ENCODE peak calls at places on chromosomes 4 and X, in ten cellular contexts. One of them, this sample, is unnamed. For H3K4me1, the result is how much of the 10 kb centered on the place peaks cover.

GRCh38 chr4:122826596-122827257 is at the start of gene FGF2:
- DNase-seq in OCI-LY7: no peak
- DNase-seq in ascending aorta: peak
- DNase-seq in H9: peak
- DNase-seq in heart left ventricle: peak
- DNase-seq in lower lobe of right lung: peak
- DNase-seq in suprapubic skin: peak
- DNase-seq in breast epithelium: peak
- DNase-seq in SK-N-SH: peak
- DNase-seq in colonic mucosa: peak
- DNase-seq in this sample: no peak

GRCh38 chr4:10106421-10107039 is 10.1 kb downstream of the WDR1 start:
- DNase-seq in OCI-LY7: no peak
- DNase-seq in ascending aorta: peak
- DNase-seq in H9: no peak
- DNase-seq in heart left ventricle: peak
- DNase-seq in lower lobe of right lung: no peak
- DNase-seq in suprapubic skin: peak
- DNase-seq in breast epithelium: no peak
- DNase-seq in SK-N-SH: peak
- DNase-seq in colonic mucosa: peak
- DNase-seq in this sample: peak

GRCh38 chr4:56637791-56638190 is 43.3 kb downstream of the HOPX start:
- DNase-seq in OCI-LY7: no peak
- DNase-seq in ascending aorta: no peak
- DNase-seq in H9: no peak
- DNase-seq in heart left ventricle: no peak
- DNase-seq in lower lobe of right lung: no peak
- DNase-seq in suprapubic skin: no peak
- DNase-seq in breast epithelium: no peak
- DNase-seq in SK-N-SH: no peak
- DNase-seq in colonic mucosa: no peak
- DNase-seq in this sample: no peak

GRCh38 chr4:88823058-88823919 is 125.7 kb upstream of the NAP1L5 start:
- DNase-seq in OCI-LY7: no peak
- DNase-seq in ascending aorta: peak
- DNase-seq in H9: peak
- DNase-seq in heart left ventricle: peak
- DNase-seq in lower lobe of right lung: peak
- DNase-seq in suprapubic skin: peak
- DNase-seq in breast epithelium: peak
- DNase-seq in SK-N-SH: peak
- DNase-seq in colonic mucosa: peak
- DNase-seq in this sample: peak

GRCh38 chr4:169064281-169064680 is 54.2 kb upstream of the CBR4 start:
- DNase-seq in OCI-LY7: no peak
- DNase-seq in ascending aorta: no peak
- DNase-seq in H9: no peak
- DNase-seq in heart left ventricle: no peak
- DNase-seq in lower lobe of right lung: no peak
- DNase-seq in suprapubic skin: no peak
- DNase-seq in breast epithelium: no peak
- DNase-seq in SK-N-SH: no peak
- DNase-seq in colonic mucosa: no peak
- DNase-seq in this sample: peak

GRCh38 chr4:28481565-28481964 is 1620.9 kb downstream of the STIM2 start:
- DNase-seq in OCI-LY7: no peak
- DNase-seq in ascending aorta: no peak
- DNase-seq in H9: no peak
- DNase-seq in heart left ventricle: no peak
- DNase-seq in lower lobe of right lung: no peak
- DNase-seq in suprapubic skin: no peak
- DNase-seq in breast epithelium: no peak
- DNase-seq in SK-N-SH: no peak
- DNase-seq in colonic mucosa: peak
- DNase-seq in this sample: peak

GRCh38 chr4:113094802-113095201 is 45.3 kb downstream of the ANK2 start:
- DNase-seq in OCI-LY7: peak
- DNase-seq in ascending aorta: no peak
- DNase-seq in H9: no peak
- DNase-seq in heart left ventricle: no peak
- DNase-seq in lower lobe of right lung: no peak
- DNase-seq in suprapubic skin: no peak
- DNase-seq in breast epithelium: no peak
- DNase-seq in SK-N-SH: peak
- DNase-seq in colonic mucosa: no peak
- DNase-seq in this sample: peak

GRCh38 chr4:124484008-124484407 is 228.5 kb downstream of the ANKRD50 start:
- DNase-seq in OCI-LY7: no peak
- DNase-seq in ascending aorta: no peak
- DNase-seq in H9: no peak
- DNase-seq in heart left ventricle: no peak
- DNase-seq in lower lobe of right lung: no peak
- DNase-seq in suprapubic skin: no peak
- DNase-seq in breast epithelium: no peak
- DNase-seq in SK-N-SH: no peak
- DNase-seq in colonic mucosa: no peak
- DNase-seq in this sample: no peak

GRCh38 chr4:85737254-85737653 is 262.3 kb downstream of the ARHGAP24 start:
- DNase-seq in OCI-LY7: no peak
- DNase-seq in ascending aorta: no peak
- DNase-seq in H9: no peak
- DNase-seq in heart left ventricle: no peak
- DNase-seq in lower lobe of right lung: no peak
- DNase-seq in suprapubic skin: no peak
- DNase-seq in breast epithelium: no peak
- DNase-seq in SK-N-SH: no peak
- DNase-seq in colonic mucosa: no peak
- DNase-seq in this sample: no peak

GRCh38 chr4:555566-556275 is 20.4 kb downstream of the TMEM271 start:
- DNase-seq in OCI-LY7: no peak
- DNase-seq in ascending aorta: no peak
- DNase-seq in H9: no peak
- DNase-seq in heart left ventricle: no peak
- DNase-seq in lower lobe of right lung: no peak
- DNase-seq in suprapubic skin: no peak
- DNase-seq in breast epithelium: no peak
- DNase-seq in SK-N-SH: no peak
- DNase-seq in colonic mucosa: no peak
- DNase-seq in this sample: no peak

GRCh38 chrX:23752740-23753435 is 9.8 kb upstream of the ACOT9 start:
- DNase-seq in OCI-LY7: no peak
- DNase-seq in ascending aorta: no peak
- DNase-seq in H9: no peak
- DNase-seq in heart left ventricle: no peak
- DNase-seq in lower lobe of right lung: no peak
- DNase-seq in suprapubic skin: no peak
- DNase-seq in breast epithelium: no peak
- DNase-seq in SK-N-SH: no peak
- DNase-seq in colonic mucosa: no peak
- DNase-seq in this sample: peak

GRCh38 chr4:77308843-77309242 is 151.8 kb downstream of the CCNG2 start:
- DNase-seq in OCI-LY7: peak
- DNase-seq in ascending aorta: no peak
- DNase-seq in H9: no peak
- DNase-seq in heart left ventricle: no peak
- DNase-seq in lower lobe of right lung: no peak
- DNase-seq in suprapubic skin: no peak
- DNase-seq in breast epithelium: no peak
- DNase-seq in SK-N-SH: peak
- DNase-seq in colonic mucosa: no peak
- DNase-seq in this sample: no peak

GRCh38 chr4:86959588-86960500 is 25.0 kb downstream of the AFF1 start:
- DNase-seq in OCI-LY7: peak
- DNase-seq in ascending aorta: no peak
- DNase-seq in H9: peak
- DNase-seq in heart left ventricle: no peak
- DNase-seq in lower lobe of right lung: no peak
- DNase-seq in suprapubic skin: no peak
- DNase-seq in breast epithelium: no peak
- DNase-seq in SK-N-SH: no peak
- DNase-seq in colonic mucosa: no peak
- DNase-seq in this sample: no peak

GRCh38 chr4:6905501-6905900 is 4.1 kb upstream of the TBC1D14 start:
- DNase-seq in OCI-LY7: no peak
- DNase-seq in ascending aorta: no peak
- DNase-seq in H9: no peak
- DNase-seq in heart left ventricle: no peak
- DNase-seq in lower lobe of right lung: no peak
- DNase-seq in suprapubic skin: peak
- DNase-seq in breast epithelium: no peak
- DNase-seq in SK-N-SH: no peak
- DNase-seq in colonic mucosa: no peak
- DNase-seq in this sample: no peak

GRCh38 chr4:39120418-39120817 is 58.4 kb downstream of the KLHL5 start:
- DNase-seq in OCI-LY7: no peak
- DNase-seq in ascending aorta: no peak
- DNase-seq in H9: no peak
- DNase-seq in heart left ventricle: no peak
- DNase-seq in lower lobe of right lung: no peak
- DNase-seq in suprapubic skin: no peak
- DNase-seq in breast epithelium: no peak
- DNase-seq in SK-N-SH: no peak
- DNase-seq in colonic mucosa: no peak
- DNase-seq in this sample: no peak

GRCh38 chrX:10110316-10110932 is 46.4 kb upstream of the CLCN4 start:
- DNase-seq in OCI-LY7: no peak
- DNase-seq in ascending aorta: no peak
- DNase-seq in H9: no peak
- DNase-seq in heart left ventricle: no peak
- DNase-seq in lower lobe of right lung: no peak
- DNase-seq in suprapubic skin: no peak
- DNase-seq in breast epithelium: no peak
- DNase-seq in SK-N-SH: no peak
- DNase-seq in colonic mucosa: no peak
- DNase-seq in this sample: no peak
- H3K4me1 ChIP-seq in OCI-LY7: half or more
- H3K4me1 ChIP-seq in ascending aorta: under half
- H3K4me1 ChIP-seq in H9: under half
- H3K4me1 ChIP-seq in heart left ventricle: half or more
- H3K4me1 ChIP-seq in lower lobe of right lung: under half
- H3K4me1 ChIP-seq in suprapubic skin: under half
- H3K4me1 ChIP-seq in breast epithelium: under half
- H3K4me1 ChIP-seq in SK-N-SH: under half
- H3K4me1 ChIP-seq in colonic mucosa: under half
- H3K4me1 ChIP-seq in this sample: under half

GRCh38 chrX:51852096-51852495 is 41.3 kb upstream of the MAGED1 start:
- DNase-seq in OCI-LY7: no peak
- DNase-seq in ascending aorta: no peak
- DNase-seq in H9: no peak
- DNase-seq in heart left ventricle: no peak
- DNase-seq in lower lobe of right lung: no peak
- DNase-seq in suprapubic skin: no peak
- DNase-seq in breast epithelium: no peak
- DNase-seq in SK-N-SH: no peak
- DNase-seq in colonic mucosa: no peak
- DNase-seq in this sample: no peak

GRCh38 chrX:51852621-51853020 is 40.8 kb upstream of the MAGED1 start:
- DNase-seq in OCI-LY7: no peak
- DNase-seq in ascending aorta: no peak
- DNase-seq in H9: no peak
- DNase-seq in heart left ventricle: no peak
- DNase-seq in lower lobe of right lung: no peak
- DNase-seq in suprapubic skin: no peak
- DNase-seq in breast epithelium: no peak
- DNase-seq in SK-N-SH: no peak
- DNase-seq in colonic mucosa: no peak
- DNase-seq in this sample: no peak

GRCh38 chrX:51855698-51856097 is 37.7 kb upstream of the MAGED1 start:
- DNase-seq in OCI-LY7: no peak
- DNase-seq in ascending aorta: no peak
- DNase-seq in H9: no peak
- DNase-seq in heart left ventricle: no peak
- DNase-seq in lower lobe of right lung: no peak
- DNase-seq in suprapubic skin: no peak
- DNase-seq in breast epithelium: no peak
- DNase-seq in SK-N-SH: no peak
- DNase-seq in colonic mucosa: no peak
- DNase-seq in this sample: no peak

GRCh38 chrX:51853251-51853650 is 40.2 kb upstream of the MAGED1 start:
- DNase-seq in OCI-LY7: no peak
- DNase-seq in ascending aorta: no peak
- DNase-seq in H9: no peak
- DNase-seq in heart left ventricle: no peak
- DNase-seq in lower lobe of right lung: no peak
- DNase-seq in suprapubic skin: no peak
- DNase-seq in breast epithelium: no peak
- DNase-seq in SK-N-SH: no peak
- DNase-seq in colonic mucosa: no peak
- DNase-seq in this sample: no peak

GRCh38 chrX:51851507-51852085 is 41.8 kb upstream of the MAGED1 start:
- DNase-seq in OCI-LY7: no peak
- DNase-seq in ascending aorta: no peak
- DNase-seq in H9: no peak
- DNase-seq in heart left ventricle: no peak
- DNase-seq in lower lobe of right lung: no peak
- DNase-seq in suprapubic skin: no peak
- DNase-seq in breast epithelium: no peak
- DNase-seq in SK-N-SH: no peak
- DNase-seq in colonic mucosa: no peak
- DNase-seq in this sample: peak
- H3K27ac ChIP-seq in OCI-LY7: no peak
- H3K27ac ChIP-seq in ascending aorta: no peak
- H3K27ac ChIP-seq in H9: peak
- H3K27ac ChIP-seq in heart left ventricle: no peak
- H3K27ac ChIP-seq in lower lobe of right lung: no peak
- H3K27ac ChIP-seq in suprapubic skin: no peak
- H3K27ac ChIP-seq in breast epithelium: no peak
- H3K27ac ChIP-seq in SK-N-SH: no peak
- H3K27ac ChIP-seq in colonic mucosa: no peak
- H3K27ac ChIP-seq in this sample: peak

DNA sequence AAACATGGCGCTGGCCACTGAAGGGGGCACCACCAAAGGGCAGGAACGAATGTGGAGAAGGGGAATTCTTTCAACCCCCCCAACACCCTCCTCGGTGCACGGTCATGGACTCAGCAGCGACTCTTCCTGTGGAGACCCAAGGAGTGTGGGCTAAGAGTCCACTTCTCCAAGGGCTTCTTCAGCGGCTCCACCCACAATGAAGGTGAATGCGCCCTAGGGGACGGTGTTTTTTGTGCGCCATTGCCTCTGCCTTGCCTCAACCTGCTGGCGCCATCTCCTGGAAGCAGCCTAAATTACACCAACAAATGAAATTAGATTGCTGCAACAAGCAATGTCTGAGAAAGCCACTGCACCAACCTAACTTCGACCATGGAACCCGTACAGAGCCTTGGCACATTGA is 169.2 kb upstream of the MAGEB18 start:
- DNase-seq in OCI-LY7: no peak
- DNase-seq in ascending aorta: no peak
- DNase-seq in H9: peak
- DNase-seq in heart left ventricle: peak
- DNase-seq in lower lobe of right lung: no peak
- DNase-seq in suprapubic skin: no peak
- DNase-seq in breast epithelium: no peak
- DNase-seq in SK-N-SH: peak
- DNase-seq in colonic mucosa: no peak
- DNase-seq in this sample: no peak
- TF ChIP-seq CTCF in OCI-LY7: peak
- TF ChIP-seq CTCF in ascending aorta: no peak
- TF ChIP-seq CTCF in H9: peak
- TF ChIP-seq CTCF in heart left ventricle: peak
- TF ChIP-seq CTCF in lower lobe of right lung: no peak
- TF ChIP-seq CTCF in suprapubic skin: no peak
- TF ChIP-seq CTCF in breast epithelium: no peak
- TF ChIP-seq CTCF in SK-N-SH: peak
- TF ChIP-seq CTCF in colonic mucosa: no peak
- TF ChIP-seq CTCF in this sample: peak

GRCh38 chrX:118530537-118530936 is 34.9 kb downstream of the DOCK11 start:
- DNase-seq in OCI-LY7: no peak
- DNase-seq in ascending aorta: no peak
- DNase-seq in H9: no peak
- DNase-seq in heart left ventricle: no peak
- DNase-seq in lower lobe of right lung: no peak
- DNase-seq in suprapubic skin: no peak
- DNase-seq in breast epithelium: no peak
- DNase-seq in SK-N-SH: no peak
- DNase-seq in colonic mucosa: no peak
- DNase-seq in this sample: no peak
- H3K4me1 ChIP-seq in OCI-LY7: under half
- H3K4me1 ChIP-seq in ascending aorta: under half
- H3K4me1 ChIP-seq in H9: under half
- H3K4me1 ChIP-seq in heart left ventricle: under half
- H3K4me1 ChIP-seq in lower lobe of right lung: under half
- H3K4me1 ChIP-seq in suprapubic skin: under half
- H3K4me1 ChIP-seq in breast epithelium: under half
- H3K4me1 ChIP-seq in SK-N-SH: under half
- H3K4me1 ChIP-seq in colonic mucosa: under half
- H3K4me1 ChIP-seq in this sample: under half